ENCODE peak calls at places on chromosomes 13 and 19, in six cellular contexts. Q is Peyer's patch, B is heart left ventricle, W is OCI-LY7, U is breast epithelium, R is H9. Z is an unnamed sample.

GRCh38 chr13:106233336-106233735 is 302.1 kb downstream of the EFNB2 start:
- DNase-seq in Q (no peak), U (no peak), W (no peak), B (no peak), R (no peak), Z (no peak)

GRCh38 chr19:38792250-38793111 is 3.5 kb downstream of the LGALS7B start:
- DNase-seq in R (peak; percentile 77), W (no peak), B (peak; percentile 60), U (no peak), Q (peak; percentile 69), Z (no peak)

GRCh38 chr13:40070357-40070756 is 414.9 kb downstream of the COG6 start:
- DNase-seq in B (no peak), W (peak; percentile 29), R (no peak), U (no peak), Q (no peak), Z (no peak)

GRCh38 chr19:17125728-17126677 is 50.4 kb downstream of the MYO9B start:
- DNase-seq in B (peak; percentile 74), R (no peak), U (no peak), W (peak; percentile 67), Q (peak; percentile 91), Z (no peak)

GRCh38 chr19:17842663-17843313 is 5.0 kb downstream of the JAK3 start:
- DNase-seq in W (no peak), B (no peak), U (no peak), Q (no peak), R (no peak), Z (no peak)

GRCh38 chr19:18280247-18281081 is 958 bp downstream of the JUND start:
- DNase-seq in Q (peak; percentile 94), W (peak; percentile 95), R (peak; percentile 60), U (peak; percentile 78), B (peak; percentile 82), Z (peak; percentile 58)

GRCh38 chr19:36528921-36529518 is 949 bp upstream of the ZNF260 start:
- DNase-seq in U (no peak), B (no peak), R (peak; percentile 30), W (peak; percentile 39), Q (no peak), Z (peak; percentile 4)

GRCh38 chr13:48775804-48776203 is 122.1 kb downstream of the CYSLTR2 start:
- DNase-seq in R (no peak), B (no peak), Q (no peak), W (no peak), U (no peak), Z (no peak)

GRCh38 chr13:37656247-37656940 is 57.8 kb upstream of the POSTN start:
- DNase-seq in R (no peak), Q (no peak), W (no peak), U (no peak), B (no peak), Z (no peak)

GRCh38 chr19:13007292-13008045 is 12.2 kb downstream of the NFIX start:
- DNase-seq in R (no peak), U (peak; percentile 90), Q (no peak), B (peak; percentile 69), W (no peak), Z (no peak)

GRCh38 chr13:102779426-102780159 is 6.0 kb upstream of the TEX30 start:
- DNase-seq in R (no peak), W (no peak), U (no peak), Q (no peak), B (no peak), Z (no peak)

GRCh38 chr19:10852098-10852800 is 4.0 kb downstream of the C19orf38 start:
- DNase-seq in R (no peak), B (no peak), U (no peak), W (no peak), Q (no peak), Z (no peak)

GRCh38 chr19:49916839-49917733 is 11.9 kb upstream of the ATF5 start:
- DNase-seq in R (peak; percentile 67), W (no peak), U (no peak), B (no peak), Q (no peak), Z (no peak)

GRCh38 chr13:49869514-49869913 is 66.6 kb downstream of the SPRYD7 start:
- DNase-seq in B (no peak), U (no peak), R (peak; percentile 67), Q (no peak), W (peak; percentile 38), Z (no peak)

GRCh38 chr13:98796798-98797197 is 44.3 kb upstream of the SLC15A1 start:
- DNase-seq in U (no peak), W (no peak), R (no peak), B (no peak), Q (no peak), Z (no peak)

GRCh38 chr13:41579168-41579567 is 121.8 kb downstream of the RGCC start:
- DNase-seq in W (no peak), B (no peak), U (no peak), R (no peak), Q (no peak), Z (no peak)

GRCh38 chr13:111513766-111514611 is 193.5 kb downstream of the TEX29 start:
- DNase-seq in Q (no peak), W (no peak), B (no peak), U (no peak), R (peak; percentile 22), Z (no peak)

GRCh38 chr13:94708031-94708571 is 4.2 kb downstream of the SOX21 start:
- DNase-seq in U (no peak), Q (no peak), W (no peak), R (peak; percentile 80), B (no peak), Z (peak; percentile 51)

GRCh38 chr13:41756198-41756885 is 204.6 kb downstream of the VWA8 start:
- DNase-seq in W (peak; percentile 6), Q (no peak), B (no peak), R (no peak), U (no peak), Z (no peak)

GRCh38 chr13:39385154-39385553 is 217.8 kb downstream of the LHFPL6 start:
- DNase-seq in W (no peak), Q (no peak), R (no peak), U (no peak), B (no peak), Z (no peak)

GRCh38 chr13:51113186-51113881 is 2.3 kb upstream of the C13orf42 start:
- DNase-seq in Q (no peak), R (no peak), W (no peak), B (no peak), U (no peak), Z (no peak)

GRCh38 chr19:5743640-5744039 is 23.2 kb downstream of the CATSPERD start:
- DNase-seq in W (no peak), U (no peak), R (no peak), Q (no peak), B (no peak), Z (no peak)
- TF ChIP-seq CTCF in W (no peak), U (no peak), R (no peak), Q (no peak), B (no peak), Z (no peak)

GRCh38 chr19:58009301-58009665 is 6.7 kb upstream of the ZNF606 start:
- DNase-seq in B (no peak), Q (no peak), W (no peak), U (no peak), R (no peak), Z (no peak)

GRCh38 chr19:58010507-58010906 is 7.9 kb upstream of the ZNF606 start:
- DNase-seq in W (no peak), B (no peak), Q (no peak), R (no peak), U (no peak), Z (no peak)

GRCh38 chr19:58009666-58010301 is 7.2 kb upstream of the ZNF606 start:
- DNase-seq in B (peak; percentile 89), Q (peak; percentile 87), W (no peak), U (peak; percentile 93), R (peak; percentile 88), Z (no peak)

GRCh38 chr19:58003153-58003828 is 671 bp upstream of the ZNF606 start:
- DNase-seq in B (no peak), W (no peak), Q (no peak), U (no peak), R (peak; percentile 36), Z (no peak)

DNA sequence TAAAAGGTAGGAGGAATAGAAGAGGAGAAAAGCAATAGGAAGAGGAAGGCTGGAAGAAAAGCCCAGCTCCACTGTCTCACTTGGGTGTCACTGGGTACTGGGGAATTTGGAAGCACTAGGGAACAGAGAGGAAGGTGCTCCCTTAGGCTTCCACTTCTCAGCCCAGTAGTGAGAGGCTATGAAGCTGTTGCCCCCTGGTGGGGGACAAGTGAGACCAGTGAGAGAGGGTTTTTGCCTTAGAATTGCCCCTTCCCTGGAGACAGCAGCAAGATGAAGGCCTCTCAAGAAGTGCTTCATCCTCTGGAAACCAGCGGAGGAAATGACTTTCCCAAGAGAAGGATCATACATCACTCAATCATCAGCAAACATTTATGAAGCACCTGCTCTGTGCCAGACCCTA is 4.7 kb upstream of the ZNF606 start:
- DNase-seq in W (peak; percentile 22), B (no peak), U (no peak), Q (no peak), R (peak; percentile 49), Z (no peak)
- TF ChIP-seq CTCF in W (peak; percentile 44), B (peak; percentile 25), U (no peak), Q (no peak), R (peak; percentile 42), Z (no peak)

GRCh38 chr13:81929988-81930387 is 1589.1 kb upstream of the SPRY2 start:
- DNase-seq in Q (no peak), R (peak; percentile 25), U (no peak), W (no peak), B (no peak), Z (no peak)
- TF ChIP-seq CTCF in Q (no peak), R (peak; percentile 76), U (no peak), W (peak; percentile 51), B (no peak), Z (peak; percentile 54)

GRCh38 chr19:20273376-20273775 is 106.4 kb downstream of the ZNF486 start:
- DNase-seq in W (peak; percentile 61), B (no peak), U (no peak), Q (no peak), R (no peak), Z (no peak)

GRCh38 chr19:20279516-20279915 is 112.5 kb downstream of the ZNF486 start:
- DNase-seq in W (no peak), Q (no peak), R (no peak), U (no peak), B (no peak), Z (no peak)

GRCh38 chr19:20273951-20274578 is 107.1 kb downstream of the ZNF486 start:
- DNase-seq in R (no peak), Q (no peak), U (no peak), B (no peak), W (peak; percentile 92), Z (no peak)

GRCh38 chr19:20276011-20276738 is 109.2 kb downstream of the ZNF486 start:
- DNase-seq in W (no peak), U (no peak), R (no peak), B (no peak), Q (no peak), Z (no peak)

DNA sequence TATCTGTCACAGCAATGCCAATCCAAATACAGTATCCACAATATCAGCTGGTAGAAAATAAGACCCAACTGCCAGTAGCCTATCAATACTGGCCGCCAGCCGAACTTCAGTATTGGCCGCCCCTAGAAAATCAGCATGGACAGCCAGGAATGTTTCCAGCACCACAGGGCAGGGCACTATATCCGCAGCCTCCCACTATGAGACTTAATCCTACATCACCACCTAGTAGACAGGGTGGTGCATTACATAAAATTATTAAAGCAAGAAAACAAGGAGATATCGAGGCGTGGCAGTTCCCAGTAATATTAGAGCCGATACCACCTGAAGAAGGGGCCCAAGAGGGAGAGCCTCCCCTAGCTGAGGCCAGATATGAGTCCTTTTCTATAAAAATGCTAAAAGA is 111.3 kb downstream of the ZNF486 start:
- DNase-seq in U (no peak), Q (no peak), B (no peak), R (peak; percentile 53), W (no peak), Z (peak; percentile 21)
- TF ChIP-seq CTCF in U (no peak), Q (peak; percentile 45), B (no peak), R (peak; percentile 64), W (peak; percentile 16), Z (peak; percentile 40)

GRCh38 chr13:75867718-75868117 is 231.6 kb downstream of the LMO7 start:
- DNase-seq in B (no peak), U (no peak), R (no peak), W (no peak), Q (no peak), Z (no peak)
- TF ChIP-seq CTCF in B (no peak), U (no peak), R (no peak), W (no peak), Q (no peak), Z (no peak)